ENCODE peak calls at places on chromosomes 11 and 22, in eight cellular contexts. D, N, K, A, P, G, L and H are unnamed samples.

GRCh38 chr11:129865701-129866100 is 29.7 kb downstream of the NFRKB start:
- DNase-seq in L (no peak), N (no peak), K (no peak), A (no peak), P (no peak), D (no peak), G (peak; percentile 32), H (no peak)

GRCh38 chr11:130301002-130301401 is 13.7 kb downstream of the ZBTB44 start:
- DNase-seq in L (no peak), G (no peak), K (no peak), D (no peak), P (no peak), A (no peak), N (no peak), H (no peak)

GRCh38 chr11:126514061-126514713 is 158.7 kb downstream of the ST3GAL4 start:
- DNase-seq in G (no peak), A (no peak), N (no peak), L (no peak), D (no peak), P (no peak), K (no peak), H (no peak)

GRCh38 chr11:118819687-118820086 is 28.7 kb upstream of the DDX6 start:
- DNase-seq in P (no peak), A (no peak), K (no peak), L (no peak), G (no peak), N (no peak), D (no peak), H (no peak)

GRCh38 chr11:46677991-46678740 is 22.3 kb downstream of the ARHGAP1 start:
- DNase-seq in G (no peak), P (no peak), A (no peak), N (no peak), D (no peak), L (no peak), K (no peak), H (no peak)

GRCh38 chr11:106697058-106697457 is 321.2 kb downstream of the GUCY1A2 start:
- DNase-seq in D (no peak), P (no peak), A (no peak), G (peak; percentile 60), L (no peak), N (no peak), K (no peak), H (no peak)

GRCh38 chr22:42688241-42688913 is 32.3 kb downstream of the A4GALT start:
- DNase-seq in G (peak; percentile 83), K (no peak), L (peak; percentile 46), N (peak; percentile 81), A (peak; percentile 36), D (peak; percentile 89), P (no peak), H (peak; percentile 53)

GRCh38 chr11:36594316-36594989 is at the start of gene IFTAP:
- DNase-seq in G (peak; percentile 88), L (peak; percentile 21), K (peak; percentile 5), A (peak; percentile 74), N (peak; percentile 81), D (peak; percentile 91), P (no peak), H (peak; percentile 66)

GRCh38 chr11:3796796-3797328 is 492 bp downstream of the NUP98 start:
- DNase-seq in G (no peak), L (peak; percentile 47), P (no peak), K (no peak), D (peak; percentile 83), A (no peak), N (peak; percentile 52), H (no peak)

GRCh38 chr11:43969543-43969942 is 27.1 kb downstream of the C11orf96 start:
- DNase-seq in D (peak; percentile 64), N (no peak), K (no peak), A (no peak), G (no peak), L (no peak), P (no peak), H (no peak)

GRCh38 chr11:44316388-44317240 is 6.7 kb upstream of the ALX4 start:
- DNase-seq in L (peak; percentile 83), D (no peak), A (no peak), N (no peak), K (no peak), G (no peak), P (no peak), H (no peak)

GRCh38 chr11:117862753-117863152 is 13.7 kb downstream of the FXYD6 start:
- DNase-seq in G (no peak), N (no peak), D (no peak), L (no peak), A (no peak), K (no peak), P (no peak), H (no peak)